ENCODE peak calls at places on chromosome 10, in six cellular contexts. R, C, H, X, B and L are unnamed samples.

GRCh38 chr10:78512205-78512550 is 478.5 kb downstream of the RPS24 start:
- DNase-seq in C (no peak), H (no peak), B (no peak), R (no peak), X (no peak), L (no peak)

GRCh38 chr10:46301721-46302479 is 15.1 kb downstream of the ANTXRL start:
- DNase-seq in C (no peak), H (no peak), B (no peak), X (no peak), R (peak; percentile 50), L (no peak)

GRCh38 chr10:101775273-101776131 is at the start of gene FGF8:
- DNase-seq in R (peak; percentile 45), B (no peak), X (no peak), C (no peak), H (no peak), L (peak; percentile 42)

GRCh38 chr10:70722820-70723424 is 50.6 kb downstream of the ADAMTS14 start:
- DNase-seq in B (peak; percentile 71), X (peak; percentile 63), H (peak; percentile 63), R (no peak), C (no peak), L (peak; percentile 60)

GRCh38 chr10:132391372-132392020 is 5.5 kb upstream of the PWWP2B start:
- DNase-seq in R (no peak), C (no peak), X (no peak), H (no peak), B (no peak), L (no peak)

GRCh38 chr10:86267286-86268195 is 99.1 kb downstream of the GRID1 start:
- DNase-seq in B (no peak), H (no peak), C (no peak), R (peak; percentile 35), X (no peak), L (no peak)

GRCh38 chr10:34046651-34047050 is 712.2 kb upstream of the NRP1 start:
- DNase-seq in B (no peak), R (no peak), X (no peak), C (no peak), H (no peak), L (no peak)

GRCh38 chr10:132916421-132916841 is 25.9 kb downstream of the CFAP46 start:
- DNase-seq in H (no peak), C (no peak), X (no peak), R (no peak), B (no peak), L (no peak)

GRCh38 chr10:108783897-108784296 is 1139.4 kb downstream of the XPNPEP1 start:
- DNase-seq in X (peak; percentile 88), H (peak; percentile 12), B (peak; percentile 36), R (no peak), C (peak; percentile 14), L (peak; percentile 23)

GRCh38 chr10:34473174-34474059 is 341.7 kb downstream of the PARD3 start:
- DNase-seq in H (no peak), C (no peak), B (no peak), X (peak; percentile 13), R (no peak), L (no peak)

GRCh38 chr10:12556057-12556456 is 206.7 kb downstream of the CAMK1D start:
- DNase-seq in H (no peak), R (no peak), X (no peak), C (no peak), B (no peak), L (no peak)